ENCODE peak calls at places on chromosome 12, in seven cellular contexts. T, V, P, E, C, O and L are unnamed samples.

GRCh38 chr12:6824962-6825381 is 3.2 kb upstream of the P3H3 start:
- DNase-seq in C (no peak), P (no peak), E (no peak), O (no peak), T (no peak), V (no peak), L (no peak)

GRCh38 chr12:99059824-99060526 is 414.9 kb downstream of the APAF1 start:
- DNase-seq in C (no peak), O (peak), T (no peak), E (no peak), V (no peak), P (no peak), L (no peak)

GRCh38 chr12:131057211-131057721 is 103.6 kb downstream of the ADGRD1 start:
- DNase-seq in V (no peak), C (no peak), O (no peak), T (no peak), E (peak), P (no peak), L (peak)

GRCh38 chr12:70756118-70756517 is 118.9 kb upstream of the PTPRB start:
- DNase-seq in V (no peak), O (peak), E (no peak), P (no peak), C (no peak), T (no peak), L (no peak)

GRCh38 chr12:129606239-129606638 is 297.6 kb downstream of the TMEM132D start:
- DNase-seq in V (no peak), P (no peak), O (no peak), E (no peak), T (no peak), C (no peak), L (no peak)

GRCh38 chr12:59980491-59980890 is 384.7 kb downstream of the SLC16A7 start:
- DNase-seq in T (no peak), O (peak), P (no peak), E (no peak), C (no peak), V (no peak), L (no peak)

GRCh38 chr12:20367731-20368652 is at the start of gene PDE3A:
- DNase-seq in C (peak), T (peak), O (peak), P (no peak), E (no peak), V (no peak), L (peak)

GRCh38 chr12:53061404-53062010 is 11.6 kb downstream of the TNS2 start:
- DNase-seq in E (no peak), O (no peak), P (no peak), C (no peak), T (no peak), V (no peak), L (peak)

GRCh38 chr12:119704065-119704747 is 36.3 kb downstream of the PRKAB1 start:
- DNase-seq in V (no peak), O (no peak), C (no peak), E (no peak), T (peak), P (no peak), L (no peak)

GRCh38 chr12:13559318-13559978 is 362.9 kb downstream of the EMP1 start:
- DNase-seq in V (no peak), T (no peak), O (no peak), C (no peak), P (no peak), E (no peak), L (no peak)

GRCh38 chr12:1634149-1634548 is 5.1 kb downstream of the WNT5B start:
- DNase-seq in T (no peak), E (no peak), O (no peak), V (no peak), C (no peak), P (no peak), L (no peak)

GRCh38 chr12:90515199-90516175 is 439.5 kb downstream of the CCER1 start:
- DNase-seq in E (no peak), O (peak), T (no peak), C (no peak), P (no peak), V (no peak), L (no peak)

GRCh38 chr12:88493651-88494050 is 86.6 kb downstream of the KITLG start:
- DNase-seq in O (no peak), E (no peak), T (no peak), P (no peak), C (no peak), V (no peak), L (no peak)

GRCh38 chr12:92721130-92721529 is 18.3 kb downstream of the PLEKHG7 start:
- DNase-seq in E (no peak), V (no peak), O (no peak), T (no peak), C (no peak), P (no peak), L (no peak)

GRCh38 chr12:69091447-69092022 is 147.8 kb upstream of the CPSF6 start:
- DNase-seq in O (no peak), T (no peak), P (no peak), C (no peak), V (no peak), E (no peak), L (no peak)

GRCh38 chr12:47967461-47968430 is 4.3 kb downstream of the TMEM106C start:
- DNase-seq in V (no peak), C (no peak), E (no peak), P (no peak), O (no peak), T (no peak), L (no peak)

GRCh38 chr12:11795192-11795909 is 145.9 kb downstream of the ETV6 start:
- DNase-seq in C (no peak), T (no peak), V (no peak), P (no peak), O (no peak), E (no peak), L (no peak)

GRCh38 chr12:53219116-53219955 is 12.3 kb upstream of the ITGB7 start:
- DNase-seq in T (no peak), V (peak), C (no peak), P (peak), O (no peak), E (no peak), L (peak)

GRCh38 chr12:131487379-131488129 is 223.3 kb upstream of the SFSWAP start:
- DNase-seq in C (no peak), E (peak), V (no peak), T (peak), O (no peak), P (no peak), L (no peak)

GRCh38 chr12:79063258-79063657 is 198.7 kb downstream of the SYT1 start:
- DNase-seq in T (no peak), C (no peak), O (no peak), V (no peak), P (no peak), E (no peak), L (no peak)

GRCh38 chr12:69512820-69513219 is 42.6 kb downstream of the FRS2 start:
- DNase-seq in V (no peak), P (no peak), E (no peak), T (no peak), O (no peak), C (no peak), L (no peak)

GRCh38 chr12:34292736-34293625 is 270.7 kb downstream of the ALG10 start:
- DNase-seq in E (no peak), V (no peak), O (no peak), P (no peak), C (no peak), T (no peak), L (no peak)

GRCh38 chr12:19191089-19191488 is 61.6 kb downstream of the PLEKHA5 start:
- DNase-seq in C (no peak), T (no peak), O (no peak), V (no peak), E (no peak), P (no peak), L (no peak)

GRCh38 chr12:122182887-122183587 is at the start of gene LRRC43:
- DNase-seq in C (no peak), E (no peak), O (no peak), T (no peak), V (no peak), P (no peak), L (peak)

GRCh38 chr12:123813349-123813748 is 51.2 kb downstream of the DNAH10 start:
- DNase-seq in C (no peak), V (no peak), E (no peak), P (no peak), O (peak), T (no peak), L (no peak)

GRCh38 chr12:88142610-88142991 is 494 bp downstream of the TMTC3 start:
- DNase-seq in T (no peak), C (no peak), E (no peak), V (no peak), O (no peak), P (no peak), L (peak)

GRCh38 chr12:123369209-123369608 is 4.6 kb upstream of the SBNO1 start:
- DNase-seq in V (no peak), O (no peak), P (no peak), E (no peak), C (no peak), T (no peak), L (no peak)

GRCh38 chr12:115323223-115323905 is 639.4 kb upstream of the TBX3 start:
- DNase-seq in T (peak), E (no peak), V (no peak), C (no peak), P (no peak), O (no peak), L (no peak)